ENCODE peak calls at places on chromosomes 2 and 18, in six cellular contexts. Z is GM12864, O is left ventricle myocardium inferior, G is choroid plexus epithelial cell, S is cardiac fibroblast, V is fibroblast of lung. D is an unnamed sample.
A peak's percentile ranks its signal among the peaks of the same experiment; 100 is the strongest.

GRCh38 chr2:207139551-207139950 is 26.2 kb downstream of the KLF7 start:
- DNase-seq in V (no peak), G (no peak), Z (no peak), S (no peak), O (no peak), D (no peak)

GRCh38 chr2:45616663-45617411 is 5.8 kb upstream of the SRBD1 start:
- DNase-seq in V (peak; percentile 69), O (no peak), G (peak; percentile 64), Z (no peak), S (peak; percentile 63), D (no peak)

GRCh38 chr2:17416891-17417391 is 101.3 kb downstream of the RAD51AP2 start:
- DNase-seq in V (peak; percentile 100), Z (no peak), O (no peak), G (peak; percentile 81), S (peak; percentile 35), D (no peak)

GRCh38 chr18:57561728-57562423 is 24.6 kb downstream of the FECH start:
- DNase-seq in V (peak; percentile 37), G (peak; percentile 75), O (no peak), S (peak; percentile 67), Z (no peak), D (peak; percentile 45)

GRCh38 chr2:181656450-181657261 is at the start of gene CERKL:
- DNase-seq in S (peak; percentile 15), Z (no peak), V (peak; percentile 34), O (peak; percentile 27), G (no peak), D (peak; percentile 33)

GRCh38 chr2:241978670-241979069 is 109.1 kb downstream of the RTP5 start:
- DNase-seq in V (no peak), Z (no peak), G (no peak), S (no peak), O (no peak), D (no peak)

GRCh38 chr2:230861564-230862255 is 3.0 kb upstream of the ITM2C start:
- DNase-seq in O (no peak), S (no peak), Z (no peak), V (no peak), G (no peak), D (no peak)

GRCh38 chr2:47041065-47041464 is 114.0 kb downstream of the STPG4 start:
- DNase-seq in O (peak; percentile 78), V (no peak), Z (no peak), S (peak; percentile 54), G (peak; percentile 39), D (no peak)

GRCh38 chr18:9088252-9088651 is 14.2 kb upstream of the NDUFV2 start:
- DNase-seq in S (no peak), Z (no peak), O (no peak), G (no peak), V (no peak), D (no peak)

GRCh38 chr2:215728504-215729065 is 284.8 kb downstream of the MREG start:
- DNase-seq in G (peak; percentile 100), V (peak; percentile 100), O (no peak), S (peak; percentile 98), Z (peak; percentile 8), D (no peak)

GRCh38 chr2:31238126-31238905 is 4.4 kb downstream of the EHD3 start:
- DNase-seq in S (no peak), Z (no peak), G (no peak), V (no peak), O (peak; percentile 32), D (no peak)

GRCh38 chr2:227411320-227411989 is 23.7 kb upstream of the SCYGR1 start:
- DNase-seq in G (peak; percentile 66), Z (peak; percentile 75), V (peak; percentile 90), S (peak; percentile 28), O (no peak), D (no peak)

GRCh38 chr2:119389615-119390306 is 23.0 kb downstream of the DBI start:
- DNase-seq in G (peak; percentile 65), V (peak; percentile 67), O (peak; percentile 50), S (peak; percentile 65), Z (no peak), D (no peak)

GRCh38 chr2:230794472-230794871 is 70.3 kb upstream of the ITM2C start:
- DNase-seq in G (no peak), V (peak; percentile 52), O (no peak), S (peak; percentile 17), Z (no peak), D (no peak)

GRCh38 chr2:20523798-20524197 is 76.9 kb downstream of the RHOB start:
- DNase-seq in G (no peak), V (no peak), O (no peak), S (no peak), Z (no peak), D (no peak)

GRCh38 chr2:58520903-58521302 is 279.8 kb upstream of the FANCL start:
- DNase-seq in S (no peak), O (no peak), V (no peak), G (no peak), Z (no peak), D (no peak)

GRCh38 chr2:46825958-46826897 is 89.4 kb downstream of the MCFD2 start:
- DNase-seq in G (peak; percentile 70), V (peak; percentile 86), S (peak; percentile 62), Z (no peak), O (no peak), D (no peak)

GRCh38 chr2:234411793-234412192 is 85.1 kb downstream of the ARL4C start:
- DNase-seq in O (no peak), Z (peak; percentile 67), S (no peak), V (no peak), G (no peak), D (no peak)

GRCh38 chr2:215536476-215536875 is 100.6 kb upstream of the FN1 start:
- DNase-seq in O (no peak), V (peak; percentile 41), Z (no peak), S (no peak), G (peak; percentile 41), D (no peak)

GRCh38 chr2:225100856-225101294 is 58.6 kb upstream of the DOCK10 start:
- DNase-seq in G (peak; percentile 90), V (peak; percentile 98), O (no peak), Z (no peak), S (peak; percentile 76), D (no peak)

GRCh38 chr2:31429759-31430438 is 15.4 kb upstream of the XDH start:
- DNase-seq in Z (no peak), V (peak; percentile 39), S (no peak), O (no peak), G (no peak), D (no peak)

GRCh38 chr2:20642026-20642971 is 8.6 kb downstream of the HS1BP3 start:
- DNase-seq in O (peak; percentile 80), S (peak; percentile 75), V (peak; percentile 53), Z (no peak), G (peak; percentile 82), D (peak; percentile 83)

GRCh38 chr2:67277450-67277849 is 119.7 kb upstream of the ETAA1 start:
- DNase-seq in Z (no peak), S (no peak), G (no peak), V (no peak), O (no peak), D (no peak)

GRCh38 chr2:59176737-59177136 is 935.6 kb upstream of the FANCL start:
- DNase-seq in G (no peak), S (no peak), V (no peak), Z (no peak), O (no peak), D (no peak)

GRCh38 chr18:5975111-5975622 is 79.8 kb upstream of the TMEM200C start:
- DNase-seq in G (peak; percentile 80), Z (peak; percentile 78), O (no peak), V (peak; percentile 92), S (peak; percentile 46), D (no peak)

GRCh38 chr2:55901322-55901721 is 22.3 kb downstream of the EFEMP1 start:
- DNase-seq in V (peak; percentile 84), Z (no peak), G (peak; percentile 80), S (peak; percentile 69), O (no peak), D (no peak)

GRCh38 chr2:234459401-234460009 is 37.4 kb downstream of the ARL4C start:
- DNase-seq in G (no peak), S (no peak), V (no peak), O (no peak), Z (no peak), D (no peak)

GRCh38 chr2:232584238-232584637 is 33.7 kb downstream of the EIF4E2 start:
- DNase-seq in Z (no peak), V (no peak), G (no peak), S (no peak), O (no peak), D (no peak)

GRCh38 chr2:25251461-25252273 is 83.3 kb upstream of the POMC start:
- DNase-seq in O (peak; percentile 59), V (peak; percentile 44), Z (no peak), G (peak; percentile 29), S (peak; percentile 23), D (peak; percentile 53)

GRCh38 chr18:23872701-23873550 is 141.6 kb upstream of the TTC39C start:
- DNase-seq in O (no peak), G (no peak), Z (no peak), V (no peak), S (no peak), D (no peak)

GRCh38 chr18:37563810-37564511 is 1.6 kb downstream of the CELF4 start:
- DNase-seq in S (no peak), V (no peak), G (no peak), Z (no peak), O (no peak), D (no peak)

GRCh38 chr2:70261501-70261900 is 3.6 kb downstream of the PCYOX1 start:
- DNase-seq in Z (no peak), S (no peak), G (peak; percentile 36), O (no peak), V (no peak), D (no peak)

GRCh38 chr2:98518106-98518505 is 73.4 kb downstream of the INPP4A start:
- DNase-seq in V (no peak), G (peak; percentile 62), O (no peak), Z (no peak), S (peak; percentile 37), D (no peak)

GRCh38 chr2:238754259-238754658 is 93.6 kb upstream of the TWIST2 start:
- DNase-seq in Z (no peak), O (no peak), V (no peak), S (no peak), G (no peak), D (no peak)
- TF ChIP-seq CTCF in Z (peak; percentile 17), O (peak; percentile 26), V (peak; percentile 13), S (peak; percentile 19), G (peak; percentile 36), D (no peak)

GRCh38 chr2:143574069-143574468 is 444.9 kb downstream of the ARHGAP15 start:
- DNase-seq in G (peak; percentile 13), O (no peak), S (no peak), V (no peak), Z (no peak), D (no peak)
- TF ChIP-seq CTCF in G (no peak), O (no peak), S (no peak), V (no peak), Z (no peak), D (peak; percentile 12)

GRCh38 chr18:54964741-54965140 is 5.5 kb upstream of the CCDC68 start:
- DNase-seq in S (peak; percentile 75), Z (no peak), G (peak; percentile 77), O (no peak), V (peak; percentile 50), D (no peak)
- TF ChIP-seq CTCF in S (no peak), Z (no peak), G (no peak), O (no peak), V (no peak), D (no peak)

DNA sequence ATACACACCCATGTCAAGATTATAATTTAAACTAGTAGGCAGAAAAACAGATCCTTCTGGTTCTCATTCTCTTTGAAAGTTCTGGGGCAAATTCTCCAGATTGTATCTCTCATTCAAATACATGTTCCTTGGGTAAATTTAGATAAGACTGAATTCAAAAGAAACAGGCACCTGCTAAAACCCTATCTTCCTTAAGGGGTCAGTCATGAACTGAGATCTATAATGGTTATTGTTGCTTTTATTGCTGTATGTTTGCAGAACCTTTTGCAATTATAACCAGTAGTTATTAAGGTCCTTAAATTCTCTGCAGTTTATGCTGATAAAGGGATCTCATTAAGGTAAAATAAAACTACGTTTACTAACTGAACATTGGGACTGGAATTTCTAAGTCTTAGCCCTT is 83.5 kb downstream of the MYO5B start:
- DNase-seq in O (no peak), V (no peak), S (no peak), Z (no peak), G (no peak), D (no peak)
- TF ChIP-seq CTCF in O (no peak), V (no peak), S (no peak), Z (peak; percentile 8), G (no peak), D (no peak)

D was measured in neural crest cell.